ENCODE peak calls at places on chromosomes 12 and 14, in ten cellular contexts. F is cardiac muscle cell, N is tibial nerve, Y is PC-3, T is adrenal gland, C is colonic mucosa, D is heart left ventricle, B is kidney, I is ovary, V is HCT116. X is an unnamed sample.

GRCh38 chr14:106129274-106129673 is 602.9 kb downstream of the TMEM121 start:
- DNase-seq in V (no peak), B (no peak), I (no peak), C (no peak), N (no peak), D (no peak), T (no peak), Y (no peak), F (no peak), X (peak; percentile 31)

GRCh38 chr12:88432536-88433462 is 147.5 kb downstream of the KITLG start:
- DNase-seq in Y (peak; percentile 37), N (peak; percentile 14), D (peak; percentile 21), V (no peak), F (no peak), T (peak; percentile 13), I (peak; percentile 40), C (no peak), B (no peak), X (no peak)

GRCh38 chr12:75722714-75723200 is 211.3 kb upstream of the KRR1 start:
- DNase-seq in N (peak; percentile 81), V (peak; percentile 77), T (peak; percentile 74), D (peak; percentile 44), I (peak; percentile 63), C (peak; percentile 41), Y (peak; percentile 88), F (no peak), B (no peak), X (peak; percentile 34)

GRCh38 chr12:93245543-93245942 is 132.2 kb upstream of the NUDT4 start:
- DNase-seq in N (no peak), Y (no peak), T (no peak), V (no peak), D (no peak), C (no peak), I (no peak), F (no peak), B (no peak), X (peak; percentile 70)

GRCh38 chr12:54680374-54680773 is 32.2 kb upstream of the DCD start:
- DNase-seq in T (peak; percentile 17), N (no peak), F (no peak), Y (peak; percentile 54), D (no peak), V (peak; percentile 56), B (no peak), C (peak; percentile 23), I (no peak), X (no peak)

GRCh38 chr14:94646066-94646465 is 33.9 kb downstream of the SERPINA3 start:
- DNase-seq in N (no peak), I (no peak), C (no peak), D (no peak), Y (no peak), F (no peak), B (no peak), V (no peak), T (no peak), X (no peak)

GRCh38 chr12:43090981-43091380 is 461.0 kb downstream of the ADAMTS20 start:
- DNase-seq in B (no peak), D (no peak), F (no peak), N (no peak), C (no peak), T (no peak), V (no peak), Y (no peak), I (no peak), X (no peak)

GRCh38 chr12:21627924-21628323 is 23.3 kb upstream of the GYS2 start:
- DNase-seq in N (no peak), D (peak; percentile 69), C (no peak), B (no peak), I (no peak), T (no peak), V (no peak), Y (no peak), F (peak; percentile 30), X (no peak)

GRCh38 chr12:89947437-89948265 is 239.0 kb upstream of the ATP2B1 start:
- DNase-seq in B (no peak), Y (peak; percentile 95), F (peak; percentile 34), C (no peak), I (peak; percentile 25), T (peak; percentile 30), D (no peak), V (no peak), N (no peak), X (no peak)

GRCh38 chr12:58285551-58285950 is 344.2 kb downstream of the ATP23 start:
- DNase-seq in N (no peak), B (no peak), F (no peak), D (no peak), Y (no peak), I (no peak), T (no peak), C (no peak), V (no peak), X (no peak)

GRCh38 chr14:93319958-93320357 is 12.9 kb downstream of the BTBD7 start:
- DNase-seq in I (no peak), F (no peak), V (no peak), Y (no peak), T (no peak), B (no peak), C (no peak), D (no peak), N (no peak), X (no peak)

GRCh38 chr12:132710062-132710421 is 600 bp upstream of the PGAM5 start:
- DNase-seq in N (no peak), D (no peak), T (no peak), B (peak; percentile 82), I (no peak), V (no peak), F (no peak), C (peak; percentile 34), Y (no peak), X (no peak)

GRCh38 chr12:43154498-43155045 is 397.4 kb downstream of the ADAMTS20 start:
- DNase-seq in D (no peak), V (no peak), Y (no peak), T (no peak), B (no peak), F (no peak), I (no peak), N (no peak), C (no peak), X (no peak)

GRCh38 chr14:26598081-26598671 is 343 bp upstream of the NOVA1 start:
- DNase-seq in I (peak; percentile 94), F (peak; percentile 96), D (peak; percentile 74), B (peak; percentile 91), C (peak; percentile 89), T (peak; percentile 77), Y (peak; percentile 77), N (peak; percentile 88), V (no peak), X (no peak)

GRCh38 chr12:130715996-130716917 is at the start of gene RIMBP2:
- DNase-seq in F (peak; percentile 77), T (no peak), Y (no peak), C (no peak), N (no peak), I (no peak), V (no peak), B (peak; percentile 83), D (no peak), X (peak; percentile 19)

GRCh38 chr12:60415361-60415760 is 819.5 kb downstream of the SLC16A7 start:
- DNase-seq in N (no peak), V (no peak), B (no peak), I (no peak), T (no peak), F (no peak), Y (peak; percentile 45), C (no peak), D (no peak), X (no peak)

GRCh38 chr12:52372216-52373154 is 5.2 kb upstream of the KRT85 start:
- DNase-seq in Y (peak; percentile 88), N (peak; percentile 90), V (peak; percentile 79), I (peak; percentile 64), D (peak; percentile 79), F (peak; percentile 82), B (peak; percentile 88), T (peak; percentile 84), C (peak; percentile 77), X (no peak)
- TF ChIP-seq CTCF in Y (peak; percentile 87), N (peak; percentile 86), V (peak; percentile 84), I (no peak), D (peak; percentile 84), F (peak; percentile 79), B (peak; percentile 93), T (peak; percentile 71), C (peak; percentile 66), X (peak; percentile 82)

DNA sequence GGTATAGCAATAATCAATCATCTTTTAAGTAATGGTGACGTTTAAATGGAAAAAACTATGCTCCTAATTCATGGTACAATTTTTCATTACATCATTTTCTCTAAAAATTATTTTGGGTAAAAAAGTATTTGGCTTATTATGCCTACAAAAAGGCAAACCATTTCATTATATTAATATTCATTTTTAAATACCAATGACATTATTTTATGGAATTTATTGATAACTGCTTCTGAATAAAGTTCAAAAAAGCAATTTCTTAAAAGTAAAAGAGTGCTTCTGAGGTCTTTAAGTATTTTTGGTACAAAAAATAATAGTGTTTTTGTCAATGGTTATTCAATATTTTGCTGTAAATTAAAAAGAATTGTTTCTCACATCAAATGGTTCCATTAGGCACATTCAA is 12.2 kb downstream of the SLC38A2 start:
- DNase-seq in I (no peak), N (no peak), B (no peak), F (no peak), V (no peak), Y (no peak), D (no peak), C (no peak), T (no peak), X (no peak)
- H3K36me3 ChIP-seq in I (no peaks in the 10 kb centered on the region), N (peaks cover 7% of the 10 kb centered on the region), B (peaks cover 39% of the 10 kb centered on the region), F (peaks cover 64% of the 10 kb centered on the region), V (peaks cover 60% of the 10 kb centered on the region), Y (peaks cover 66% of the 10 kb centered on the region), D (peaks cover 61% of the 10 kb centered on the region), C (peaks cover 35% of the 10 kb centered on the region), T (peaks cover 69% of the 10 kb centered on the region), X (peaks cover 5% of the 10 kb centered on the region)

GRCh38 chr12:17284873-17285272 is 678.9 kb upstream of the LMO3 start:
- DNase-seq in T (no peak), B (no peak), C (no peak), F (no peak), D (no peak), Y (no peak), V (no peak), N (no peak), I (no peak), X (no peak)

GRCh38 chr12:17283563-17283962 is 677.6 kb upstream of the LMO3 start:
- DNase-seq in N (no peak), V (no peak), T (no peak), B (no peak), D (no peak), Y (no peak), I (no peak), F (no peak), C (no peak), X (no peak)

GRCh38 chr12:17276196-17276595 is 670.2 kb upstream of the LMO3 start:
- DNase-seq in N (no peak), F (no peak), D (no peak), V (no peak), T (no peak), I (no peak), Y (no peak), B (no peak), C (no peak), X (no peak)

GRCh38 chr12:17278946-17279345 is 673.0 kb upstream of the LMO3 start:
- DNase-seq in C (no peak), T (no peak), Y (peak; percentile 39), B (no peak), V (no peak), I (no peak), F (peak; percentile 8), D (no peak), N (no peak), X (no peak)
- TF ChIP-seq CTCF in C (no peak), T (peak; percentile 14), Y (peak; percentile 61), B (peak; percentile 10), V (peak; percentile 45), I (no peak), F (no peak), D (no peak), N (no peak), X (no peak)

GRCh38 chr14:104718147-104718546 is 5.9 kb upstream of the ADSS1 start:
- DNase-seq in V (no peak), C (no peak), Y (no peak), T (no peak), B (no peak), I (no peak), D (no peak), N (no peak), F (no peak), X (no peak)
- H3K36me3 ChIP-seq in V (no peaks in the 10 kb centered on the region), C (no peaks in the 10 kb centered on the region), Y (peaks cover 5% of the 10 kb centered on the region), T (peaks cover 41% of the 10 kb centered on the region), B (peaks cover 2% of the 10 kb centered on the region), I (no peaks in the 10 kb centered on the region), D (peaks cover 50% of the 10 kb centered on the region), N (peaks cover 4% of the 10 kb centered on the region), F (no peaks in the 10 kb centered on the region), X (peaks cover 3% of the 10 kb centered on the region)